ENCODE peak calls at places on chromosomes 12 and 14, in four cellular contexts. R is uterus, B is ovary, X is upper lobe of left lung. V is an unnamed sample.

GRCh38 chr12:130145731-130146130 is 16.5 kb upstream of the FZD10 start:
- DNase-seq in R (no peak), B (no peak), X (no peak), V (no peak)

GRCh38 chr12:34244608-34245007 is 222.3 kb downstream of the ALG10 start:
- DNase-seq in R (no peak), B (no peak), X (no peak), V (no peak)

GRCh38 chr12:87807127-87807526 is 222.1 kb downstream of the C12orf50 start:
- DNase-seq in R (no peak), B (no peak), X (no peak), V (no peak)

GRCh38 chr14:34065222-34065621 is 114.3 kb upstream of the EGLN3 start:
- DNase-seq in R (no peak), B (no peak), X (no peak), V (no peak)

GRCh38 chr14:77040995-77041744 is 12.7 kb upstream of the IRF2BPL start:
- DNase-seq in R (no peak), B (no peak), X (no peak), V (no peak)

GRCh38 chr14:64069634-64070359 is 217.0 kb downstream of the SYNE2 start:
- DNase-seq in R (no peak), B (no peak), X (no peak), V (no peak)

GRCh38 chr12:65318186-65318685 is 39.8 kb downstream of the MSRB3 start:
- DNase-seq in R (no peak), B (no peak), X (no peak), V (no peak)

GRCh38 chr12:29082522-29082921 is 66.6 kb upstream of the FAR2 start:
- DNase-seq in R (no peak), B (no peak), X (no peak), V (no peak)

GRCh38 chr14:28751467-28752058 is 15.0 kb upstream of the FOXG1 start:
- DNase-seq in R (no peak), B (no peak), X (no peak), V (no peak)

GRCh38 chr12:42902001-42902400 is 312.5 kb upstream of the PRICKLE1 start:
- DNase-seq in R (no peak), B (no peak), X (no peak), V (no peak)

GRCh38 chr14:20751963-20752562 is 6.4 kb downstream of the EDDM3A start:
- DNase-seq in R (no peak), B (no peak), X (no peak), V (no peak)

GRCh38 chr12:116595186-116595585 is 36.0 kb downstream of the MAP1LC3B2 start:
- DNase-seq in R (no peak), B (peak), X (no peak), V (no peak)

GRCh38 chr12:128966411-128966810 is 113.1 kb downstream of the GLT1D1 start:
- DNase-seq in R (no peak), B (no peak), X (no peak), V (no peak)

GRCh38 chr12:129902371-129903091 is 1.3 kb downstream of the TMEM132D start:
- DNase-seq in R (no peak), B (no peak), X (no peak), V (no peak)

GRCh38 chr12:2295941-2296461 is 243.2 kb downstream of the CACNA1C start:
- DNase-seq in R (no peak), B (no peak), X (no peak), V (peak)

DNA sequence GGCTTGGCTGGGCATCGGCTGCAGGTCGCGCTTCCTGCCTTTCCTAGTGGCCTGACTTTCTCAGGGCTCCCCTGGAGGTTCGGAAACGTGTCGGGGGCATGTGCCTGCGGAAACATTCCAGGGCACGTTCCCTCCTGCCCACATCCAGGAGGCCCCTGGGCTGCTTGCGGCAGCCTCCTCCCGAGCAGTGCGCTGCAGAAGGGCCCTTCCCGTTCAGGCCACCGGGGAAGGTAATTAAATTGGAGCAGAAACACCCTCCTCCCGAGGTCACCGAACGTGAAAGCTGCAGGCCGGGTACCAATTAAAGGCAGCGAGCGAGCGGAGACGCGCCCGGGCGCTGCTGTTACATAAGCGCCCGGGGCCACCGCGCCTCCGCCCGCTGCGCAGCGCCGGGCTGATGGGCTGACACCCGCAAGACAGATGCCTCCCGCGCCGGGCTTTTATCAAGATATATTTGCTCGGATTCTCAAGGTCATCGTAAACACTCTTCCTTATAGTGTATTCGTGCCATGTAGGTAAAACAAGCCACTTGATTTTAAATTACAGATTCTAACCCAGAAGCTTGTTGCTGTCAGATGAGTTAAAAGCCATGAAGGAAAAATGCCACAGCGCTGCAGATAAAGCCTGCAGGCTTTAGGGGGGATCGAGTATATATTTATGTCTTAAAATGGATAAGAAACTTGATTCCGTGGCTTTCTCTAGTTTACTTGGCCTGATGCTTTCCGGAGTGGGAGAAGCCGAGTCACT is 31.4 kb downstream of the SSPN start:
- DNase-seq in R (no peak), B (peak), X (no peak), V (peak)
- TF ChIP-seq POLR2A in R (no peak), B (no peak), X (no peak), V (no peak)

GRCh38 chr14:68770051-68770450 is 22.8 kb downstream of the ZFP36L1 start:
- DNase-seq in R (no peak), B (no peak), X (no peak), V (no peak)

GRCh38 chr14:68768316-68768715 is 24.6 kb downstream of the ZFP36L1 start:
- DNase-seq in R (no peak), B (no peak), X (no peak), V (no peak)

GRCh38 chr14:68770553-68771286 is 22.1 kb downstream of the ZFP36L1 start:
- DNase-seq in R (no peak), B (no peak), X (no peak), V (no peak)

GRCh38 chr14:68772761-68773381 is 20.0 kb downstream of the ZFP36L1 start:
- DNase-seq in R (no peak), B (no peak), X (no peak), V (no peak)

GRCh38 chr14:68771631-68772030 is 21.2 kb downstream of the ZFP36L1 start:
- DNase-seq in R (no peak), B (no peak), X (peak), V (no peak)
- TF ChIP-seq POLR2A in R (no peak), B (no peak), X (no peak), V (no peak)

DNA sequence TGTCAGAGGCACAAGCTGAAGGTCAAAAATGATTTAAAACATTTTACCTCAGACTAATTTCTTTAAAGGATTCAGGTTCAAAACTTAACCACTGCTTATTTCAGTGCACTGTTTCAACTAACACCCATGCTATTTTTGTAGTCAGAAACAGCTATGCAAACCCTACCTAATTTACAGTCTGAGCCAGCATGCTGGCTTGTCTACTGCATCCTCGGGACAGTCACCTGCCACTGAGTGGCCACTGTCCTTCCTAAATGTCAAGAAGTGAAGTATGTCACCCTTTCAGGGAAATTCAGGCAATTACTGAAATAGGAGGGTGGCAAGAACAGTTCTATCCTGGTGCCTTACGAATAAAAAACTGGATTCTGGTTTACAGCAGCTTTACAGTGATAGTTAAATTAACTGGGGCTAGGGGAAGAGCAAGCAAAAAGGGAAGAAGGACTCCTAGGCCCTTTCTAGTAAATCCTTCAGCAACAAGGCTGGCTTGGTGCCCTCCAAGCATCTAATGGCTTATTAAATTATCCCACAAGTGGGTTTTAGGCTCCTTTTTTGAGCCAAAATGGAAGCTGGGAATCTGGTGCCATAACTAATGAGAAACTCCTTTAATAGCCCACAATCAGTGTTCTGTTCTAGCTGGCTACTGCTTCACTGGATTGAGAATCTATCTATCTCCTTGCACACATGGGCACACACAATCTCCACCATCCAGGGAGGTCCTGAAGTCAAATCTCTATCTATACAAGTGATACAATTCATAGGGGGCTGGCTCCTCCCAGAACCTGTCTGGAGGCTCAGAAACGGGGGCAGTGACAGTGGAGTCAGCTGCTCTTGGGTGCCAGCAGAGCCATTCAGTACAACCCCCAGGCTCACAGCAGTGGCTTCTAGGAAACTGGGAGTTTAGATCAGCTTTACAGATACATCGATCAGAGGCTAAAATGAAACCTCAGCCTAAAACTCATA is 43.4 kb downstream of the SH2B3 start:
- DNase-seq in R (peak), B (no peak), X (no peak), V (no peak)
- TF ChIP-seq POLR2A in R (no peak), B (no peak), X (no peak), V (no peak)

DNA sequence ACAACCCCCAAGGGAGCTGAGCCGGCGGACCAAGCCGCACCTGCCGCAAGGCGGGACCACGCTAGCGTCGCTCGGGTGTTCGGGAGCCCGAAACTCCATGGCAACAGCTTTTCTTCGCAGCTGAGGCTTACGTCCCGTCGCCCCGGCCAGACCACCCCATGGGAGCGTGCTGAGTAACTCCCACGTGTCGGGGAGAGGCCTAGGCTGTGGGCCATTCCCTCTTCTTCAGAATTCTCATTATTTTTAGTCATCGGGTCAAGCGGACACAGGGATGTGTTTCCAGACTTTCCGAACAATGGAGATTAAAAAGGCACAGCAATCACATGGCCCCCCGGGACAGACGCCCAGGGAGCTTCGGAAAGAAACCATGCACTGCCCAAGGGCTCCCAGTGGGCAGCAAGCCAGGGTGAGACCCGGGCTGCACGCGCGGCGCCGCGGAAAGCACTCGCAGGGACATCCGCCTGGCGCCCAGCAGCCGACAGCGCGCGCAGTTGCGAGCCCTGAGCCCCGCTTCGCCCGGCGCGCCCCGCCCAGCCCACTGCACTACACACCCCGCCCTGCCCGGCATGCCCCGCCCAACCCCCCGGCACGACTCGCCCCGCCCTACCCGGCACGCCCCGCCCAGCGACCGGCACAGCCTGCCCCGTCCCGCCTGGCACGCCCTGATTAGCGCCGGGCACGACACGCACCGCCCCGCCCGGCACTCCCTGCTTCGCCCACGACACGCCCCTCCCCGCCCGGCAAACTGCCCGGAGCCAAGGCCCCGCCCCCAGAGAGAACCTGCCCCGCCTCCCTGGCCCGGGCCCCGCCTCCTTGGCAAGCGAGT is 422 bp upstream of the AK7 start:
- DNase-seq in R (peak), B (peak), X (peak), V (peak)
- TF ChIP-seq POLR2A in R (no peak), B (no peak), X (no peak), V (peak)

GRCh38 chr12:100497105-100497795 is 23.6 kb downstream of the NR1H4 start:
- DNase-seq in R (no peak), B (no peak), X (no peak), V (no peak)

GRCh38 chr12:100489326-100489725 is 15.7 kb downstream of the NR1H4 start:
- DNase-seq in R (no peak), B (no peak), X (no peak), V (no peak)

GRCh38 chr12:100491104-100491503 is 17.4 kb downstream of the NR1H4 start:
- DNase-seq in R (no peak), B (no peak), X (no peak), V (no peak)

GRCh38 chr12:100494026-100494425 is 20.4 kb downstream of the NR1H4 start:
- DNase-seq in R (no peak), B (no peak), X (no peak), V (no peak)

GRCh38 chr12:100493371-100494012 is 19.8 kb downstream of the NR1H4 start:
- DNase-seq in R (no peak), B (no peak), X (no peak), V (no peak)
- TF ChIP-seq POLR2A in R (no peak), B (no peak), X (no peak), V (no peak)